ENCODE peak calls at places on chromosomes 16 and 17, in six cellular contexts. N is heart left ventricle; H is activated CD4-positive, CD25-positive, alpha-beta regulatory T cell treated with anti-CD3 and anti-CD28 coated beads, Interleukin-2, amount 50 U/mL, for 24 hours; Y is activated T-cell treated with anti-CD3 and anti-CD28 coated beads, Interleukin-2, amount 50 U/mL, for 4 hours; K is Panc1; U is CD4-positive, alpha-beta T cell. S is an unnamed sample.

GRCh38 chr17:12027658-12028057 is 7.0 kb downstream of the MAP2K4 start:
- ATAC-seq in N (no peak), H (no peak), Y (no peak), K (no peak), U (no peak), S (no peak)

GRCh38 chr16:65845466-65846209 is 520.9 kb upstream of the CDH5 start:
- ATAC-seq in N (no peak), H (no peak), Y (no peak), K (no peak), U (no peak), S (no peak)

GRCh38 chr17:75364078-75364477 is 41.4 kb downstream of the GRB2 start:
- ATAC-seq in N (no peak), H (no peak), Y (no peak), K (peak; percentile 68), U (no peak), S (no peak)

GRCh38 chr17:65531508-65532431 is 29.7 kb downstream of the AXIN2 start:
- ATAC-seq in N (peak; percentile 82), H (no peak), Y (peak; percentile 31), K (no peak), U (peak; percentile 71), S (peak; percentile 77)

GRCh38 chr17:41339571-41340169 is 11.0 kb downstream of the KRT33A start:
- ATAC-seq in N (no peak), H (no peak), Y (no peak), K (no peak), U (no peak), S (no peak)

GRCh38 chr16:88508868-88509748 is 56.0 kb downstream of the ZFPM1 start:
- ATAC-seq in N (no peak), H (no peak), Y (no peak), K (no peak), U (no peak), S (no peak)

GRCh38 chr16:4378202-4378666 is 6.6 kb downstream of the VASN start:
- ATAC-seq in N (no peak), H (no peak), Y (no peak), K (no peak), U (no peak), S (peak; percentile 10)

GRCh38 chr16:79437764-79438728 is 162.5 kb downstream of the MAF start:
- ATAC-seq in N (peak; percentile 56), H (no peak), Y (no peak), K (no peak), U (no peak), S (no peak)

GRCh38 chr17:44324092-44324570 is 492 bp downstream of the SLC25A39 start:
- ATAC-seq in N (no peak), H (no peak), Y (peak; percentile 1), K (peak; percentile 17), U (no peak), S (no peak)

GRCh38 chr16:5925850-5926249 is 828.3 kb upstream of the EEF2KMT start:
- ATAC-seq in N (no peak), H (no peak), Y (no peak), K (no peak), U (no peak), S (no peak)

GRCh38 chr16:10609410-10609774 is 29.0 kb upstream of the EMP2 start:
- ATAC-seq in N (peak; percentile 52), H (no peak), Y (no peak), K (no peak), U (no peak), S (peak; percentile 69)

GRCh38 chr17:74842599-74843351 is 16.9 kb downstream of the GRIN2C start:
- ATAC-seq in N (peak; percentile 19), H (no peak), Y (peak; percentile 61), K (peak; percentile 91), U (peak; percentile 41), S (peak; percentile 83)

GRCh38 chr17:35002876-35003551 is 22.7 kb downstream of the LIG3 start:
- ATAC-seq in N (peak; percentile 90), H (no peak), Y (no peak), K (no peak), U (no peak), S (peak; percentile 33)

GRCh38 chr17:50884354-50885311 is 18.5 kb upstream of the TOB1 start:
- ATAC-seq in N (peak; percentile 26), H (no peak), Y (peak; percentile 14), K (peak; percentile 50), U (no peak), S (no peak)

GRCh38 chr16:46853713-46854443 is 22.9 kb upstream of the C16orf87 start:
- ATAC-seq in N (no peak), H (no peak), Y (peak; percentile 34), K (peak; percentile 87), U (no peak), S (peak; percentile 67)

GRCh38 chr16:69064789-69065313 is 40.6 kb upstream of the HAS3 start:
- ATAC-seq in N (no peak), H (no peak), Y (no peak), K (peak; percentile 58), U (no peak), S (no peak)

GRCh38 chr16:56606688-56607618 is 1.4 kb upstream of the MT2A start:
- ATAC-seq in N (peak; percentile 27), H (no peak), Y (no peak), K (peak; percentile 33), U (no peak), S (peak; percentile 58)

GRCh38 chr16:23351360-23351759 is 49.3 kb downstream of the SCNN1B start:
- ATAC-seq in N (no peak), H (no peak), Y (no peak), K (no peak), U (no peak), S (no peak)

GRCh38 chr17:73074515-73074914 is 18.0 kb downstream of the SLC39A11 start:
- ATAC-seq in N (no peak), H (no peak), Y (no peak), K (no peak), U (no peak), S (no peak)

GRCh38 chr17:81440511-81441244 is 45.4 kb downstream of the BAHCC1 start:
- ATAC-seq in N (no peak), H (no peak), Y (no peak), K (peak; percentile 31), U (no peak), S (no peak)

GRCh38 chr17:74797824-74798223 is 21.7 kb upstream of the NAT9 start:
- ATAC-seq in N (no peak), H (no peak), Y (no peak), K (no peak), U (no peak), S (no peak)

GRCh38 chr17:41340934-41341861 is 9.4 kb downstream of the KRT33A start:
- ATAC-seq in N (no peak), H (peak; percentile 52), Y (peak; percentile 75), K (no peak), U (peak; percentile 46), S (no peak)

GRCh38 chr17:62592305-62593099 is 35.0 kb upstream of the MRC2 start:
- ATAC-seq in N (no peak), H (no peak), Y (no peak), K (peak; percentile 66), U (no peak), S (no peak)

GRCh38 chr16:67608367-67608766 is 36.6 kb upstream of the CARMIL2 start:
- ATAC-seq in N (no peak), H (no peak), Y (peak; percentile 73), K (no peak), U (no peak), S (no peak)

GRCh38 chr17:79769596-79770520 is 8.1 kb upstream of the CBX2 start:
- ATAC-seq in N (no peak), H (no peak), Y (no peak), K (no peak), U (no peak), S (no peak)

GRCh38 chr16:23453338-23454052 is 506 bp upstream of the COG7 start:
- ATAC-seq in N (no peak), H (no peak), Y (no peak), K (peak; percentile 44), U (no peak), S (peak; percentile 4)